ENCODE peak calls at places on chromosomes 4 and X, in ten cellular contexts. One of them, this sample, is unnamed.
A peak's percentile ranks its signal among the peaks of the same experiment; 100 is the strongest.

GRCh38 chr4:138790993-138791392 is 224.6 kb upstream of the NOCT start:
- DNase-seq in PC-9: no peak
- DNase-seq in mammary epithelial cell: no peak
- DNase-seq in psoas muscle: no peak
- DNase-seq in right lobe of liver: no peak
- DNase-seq in spleen: no peak
- DNase-seq in A549: no peak
- DNase-seq in left ventricle myocardium inferior: no peak
- DNase-seq in neural progenitor cell: no peak
- DNase-seq in endodermal cell: no peak
- DNase-seq in this sample: no peak

GRCh38 chr4:184362338-184362737 is 112.0 kb downstream of the IRF2 start:
- DNase-seq in PC-9: no peak
- DNase-seq in mammary epithelial cell: peak; percentile 39
- DNase-seq in psoas muscle: no peak
- DNase-seq in right lobe of liver: no peak
- DNase-seq in spleen: no peak
- DNase-seq in A549: no peak
- DNase-seq in left ventricle myocardium inferior: no peak
- DNase-seq in neural progenitor cell: no peak
- DNase-seq in endodermal cell: peak; percentile 5
- DNase-seq in this sample: no peak

GRCh38 chr4:14880805-14881204 is 121.5 kb upstream of the CPEB2 start:
- DNase-seq in PC-9: no peak
- DNase-seq in mammary epithelial cell: no peak
- DNase-seq in psoas muscle: no peak
- DNase-seq in right lobe of liver: no peak
- DNase-seq in spleen: no peak
- DNase-seq in A549: no peak
- DNase-seq in left ventricle myocardium inferior: no peak
- DNase-seq in neural progenitor cell: no peak
- DNase-seq in endodermal cell: no peak
- DNase-seq in this sample: no peak

GRCh38 chr4:184028571-184028996 is 123.5 kb downstream of the STOX2 start:
- DNase-seq in PC-9: peak; percentile 51
- DNase-seq in mammary epithelial cell: no peak
- DNase-seq in psoas muscle: no peak
- DNase-seq in right lobe of liver: no peak
- DNase-seq in spleen: peak; percentile 82
- DNase-seq in A549: no peak
- DNase-seq in left ventricle myocardium inferior: no peak
- DNase-seq in neural progenitor cell: no peak
- DNase-seq in endodermal cell: no peak
- DNase-seq in this sample: no peak

GRCh38 chrX:40895246-40895645 is 159.9 kb upstream of the MED14 start:
- DNase-seq in PC-9: no peak
- DNase-seq in mammary epithelial cell: no peak
- DNase-seq in psoas muscle: no peak
- DNase-seq in right lobe of liver: no peak
- DNase-seq in spleen: no peak
- DNase-seq in A549: no peak
- DNase-seq in left ventricle myocardium inferior: no peak
- DNase-seq in neural progenitor cell: no peak
- DNase-seq in endodermal cell: no peak
- DNase-seq in this sample: no peak

GRCh38 chrX:68723491-68724155 is 76.2 kb downstream of the STARD8 start:
- DNase-seq in PC-9: no peak
- DNase-seq in mammary epithelial cell: no peak
- DNase-seq in psoas muscle: no peak
- DNase-seq in right lobe of liver: peak; percentile 29
- DNase-seq in spleen: peak; percentile 63
- DNase-seq in A549: no peak
- DNase-seq in left ventricle myocardium inferior: no peak
- DNase-seq in neural progenitor cell: no peak
- DNase-seq in endodermal cell: no peak
- DNase-seq in this sample: no peak

GRCh38 chrX:18630956-18631355 is 41.0 kb downstream of the RS1 start:
- DNase-seq in PC-9: no peak
- DNase-seq in mammary epithelial cell: no peak
- DNase-seq in psoas muscle: no peak
- DNase-seq in right lobe of liver: no peak
- DNase-seq in spleen: no peak
- DNase-seq in A549: no peak
- DNase-seq in left ventricle myocardium inferior: no peak
- DNase-seq in neural progenitor cell: no peak
- DNase-seq in endodermal cell: no peak
- DNase-seq in this sample: no peak

GRCh38 chr4:59987289-59987688 is 1212.8 kb upstream of the ADGRL3 start:
- DNase-seq in PC-9: no peak
- DNase-seq in mammary epithelial cell: no peak
- DNase-seq in psoas muscle: no peak
- DNase-seq in right lobe of liver: no peak
- DNase-seq in spleen: no peak
- DNase-seq in A549: no peak
- DNase-seq in left ventricle myocardium inferior: no peak
- DNase-seq in neural progenitor cell: no peak
- DNase-seq in endodermal cell: no peak
- DNase-seq in this sample: no peak

GRCh38 chrX:5051831-5052491 is 1176.7 kb downstream of the NLGN4X start:
- DNase-seq in PC-9: peak; percentile 93
- DNase-seq in mammary epithelial cell: peak; percentile 82
- DNase-seq in psoas muscle: peak; percentile 29
- DNase-seq in right lobe of liver: peak; percentile 33
- DNase-seq in spleen: no peak
- DNase-seq in A549: peak; percentile 26
- DNase-seq in left ventricle myocardium inferior: peak; percentile 15
- DNase-seq in neural progenitor cell: no peak
- DNase-seq in endodermal cell: peak; percentile 43
- DNase-seq in this sample: no peak

GRCh38 chr4:98653890-98654867 is 4.2 kb downstream of the TSPAN5 start:
- DNase-seq in PC-9: peak; percentile 90
- DNase-seq in mammary epithelial cell: peak; percentile 80
- DNase-seq in psoas muscle: no peak
- DNase-seq in right lobe of liver: no peak
- DNase-seq in spleen: no peak
- DNase-seq in A549: peak; percentile 25
- DNase-seq in left ventricle myocardium inferior: no peak
- DNase-seq in neural progenitor cell: no peak
- DNase-seq in endodermal cell: no peak
- DNase-seq in this sample: no peak

GRCh38 chr4:16844796-16845586 is 53.5 kb downstream of the LDB2 start:
- DNase-seq in PC-9: no peak
- DNase-seq in mammary epithelial cell: no peak
- DNase-seq in psoas muscle: no peak
- DNase-seq in right lobe of liver: no peak
- DNase-seq in spleen: no peak
- DNase-seq in A549: no peak
- DNase-seq in left ventricle myocardium inferior: no peak
- DNase-seq in neural progenitor cell: peak; percentile 38
- DNase-seq in endodermal cell: peak; percentile 61
- DNase-seq in this sample: no peak

GRCh38 chr4:89305028-89305427 is 2.6 kb downstream of the GPRIN3 start:
- DNase-seq in PC-9: no peak
- DNase-seq in mammary epithelial cell: no peak
- DNase-seq in psoas muscle: no peak
- DNase-seq in right lobe of liver: no peak
- DNase-seq in spleen: no peak
- DNase-seq in A549: no peak
- DNase-seq in left ventricle myocardium inferior: no peak
- DNase-seq in neural progenitor cell: no peak
- DNase-seq in endodermal cell: no peak
- DNase-seq in this sample: peak; percentile 43

GRCh38 chr4:122958505-122958904 is 36.1 kb upstream of the NUDT6 start:
- DNase-seq in PC-9: no peak
- DNase-seq in mammary epithelial cell: no peak
- DNase-seq in psoas muscle: no peak
- DNase-seq in right lobe of liver: no peak
- DNase-seq in spleen: no peak
- DNase-seq in A549: no peak
- DNase-seq in left ventricle myocardium inferior: no peak
- DNase-seq in neural progenitor cell: no peak
- DNase-seq in endodermal cell: no peak
- DNase-seq in this sample: no peak

GRCh38 chrX:103631145-103631544 is 2.4 kb downstream of the TCEAL1 start:
- DNase-seq in PC-9: no peak
- DNase-seq in mammary epithelial cell: no peak
- DNase-seq in psoas muscle: no peak
- DNase-seq in right lobe of liver: no peak
- DNase-seq in spleen: no peak
- DNase-seq in A549: no peak
- DNase-seq in left ventricle myocardium inferior: no peak
- DNase-seq in neural progenitor cell: no peak
- DNase-seq in endodermal cell: no peak
- DNase-seq in this sample: no peak

GRCh38 chr4:42397256-42397634 is at the start of gene SHISA3:
- DNase-seq in PC-9: no peak
- DNase-seq in mammary epithelial cell: no peak
- DNase-seq in psoas muscle: peak; percentile 22
- DNase-seq in right lobe of liver: no peak
- DNase-seq in spleen: no peak
- DNase-seq in A549: peak; percentile 4
- DNase-seq in left ventricle myocardium inferior: peak; percentile 56
- DNase-seq in neural progenitor cell: peak; percentile 69
- DNase-seq in endodermal cell: peak; percentile 86
- DNase-seq in this sample: peak; percentile 32

GRCh38 chrX:49106930-49107329 is 16.6 kb downstream of the GPKOW start:
- DNase-seq in PC-9: no peak
- DNase-seq in mammary epithelial cell: no peak
- DNase-seq in psoas muscle: no peak
- DNase-seq in right lobe of liver: peak; percentile 50
- DNase-seq in spleen: no peak
- DNase-seq in A549: peak; percentile 26
- DNase-seq in left ventricle myocardium inferior: peak; percentile 14
- DNase-seq in neural progenitor cell: peak; percentile 47
- DNase-seq in endodermal cell: peak; percentile 59
- DNase-seq in this sample: peak; percentile 17

GRCh38 chr4:69881173-69881773 is 21.3 kb upstream of the SULT1E1 start:
- DNase-seq in PC-9: no peak
- DNase-seq in mammary epithelial cell: peak; percentile 27
- DNase-seq in psoas muscle: no peak
- DNase-seq in right lobe of liver: peak; percentile 52
- DNase-seq in spleen: no peak
- DNase-seq in A549: peak; percentile 7
- DNase-seq in left ventricle myocardium inferior: no peak
- DNase-seq in neural progenitor cell: peak; percentile 63
- DNase-seq in endodermal cell: no peak
- DNase-seq in this sample: no peak

GRCh38 chr4:17063870-17064269 is 165.4 kb upstream of the LDB2 start:
- DNase-seq in PC-9: no peak
- DNase-seq in mammary epithelial cell: no peak
- DNase-seq in psoas muscle: no peak
- DNase-seq in right lobe of liver: no peak
- DNase-seq in spleen: no peak
- DNase-seq in A549: no peak
- DNase-seq in left ventricle myocardium inferior: no peak
- DNase-seq in neural progenitor cell: no peak
- DNase-seq in endodermal cell: no peak
- DNase-seq in this sample: no peak

GRCh38 chr4:119059221-119059620 is 76.4 kb upstream of the MYOZ2 start:
- DNase-seq in PC-9: no peak
- DNase-seq in mammary epithelial cell: no peak
- DNase-seq in psoas muscle: no peak
- DNase-seq in right lobe of liver: no peak
- DNase-seq in spleen: no peak
- DNase-seq in A549: no peak
- DNase-seq in left ventricle myocardium inferior: no peak
- DNase-seq in neural progenitor cell: no peak
- DNase-seq in endodermal cell: no peak
- DNase-seq in this sample: no peak

GRCh38 chrX:113529425-113530013 is 688.9 kb upstream of the AMOT start:
- DNase-seq in PC-9: no peak
- DNase-seq in mammary epithelial cell: no peak
- DNase-seq in psoas muscle: no peak
- DNase-seq in right lobe of liver: no peak
- DNase-seq in spleen: no peak
- DNase-seq in A549: no peak
- DNase-seq in left ventricle myocardium inferior: no peak
- DNase-seq in neural progenitor cell: no peak
- DNase-seq in endodermal cell: no peak
- DNase-seq in this sample: no peak

GRCh38 chrX:124406294-124407013 is 60.1 kb downstream of the SH2D1A start:
- DNase-seq in PC-9: peak; percentile 91
- DNase-seq in mammary epithelial cell: peak; percentile 81
- DNase-seq in psoas muscle: no peak
- DNase-seq in right lobe of liver: peak; percentile 45
- DNase-seq in spleen: no peak
- DNase-seq in A549: peak; percentile 68
- DNase-seq in left ventricle myocardium inferior: no peak
- DNase-seq in neural progenitor cell: peak; percentile 60
- DNase-seq in endodermal cell: peak; percentile 69
- DNase-seq in this sample: no peak

GRCh38 chr4:77035153-77035552 is 40.6 kb downstream of the CCNI start:
- DNase-seq in PC-9: no peak
- DNase-seq in mammary epithelial cell: no peak
- DNase-seq in psoas muscle: no peak
- DNase-seq in right lobe of liver: no peak
- DNase-seq in spleen: no peak
- DNase-seq in A549: no peak
- DNase-seq in left ventricle myocardium inferior: no peak
- DNase-seq in neural progenitor cell: no peak
- DNase-seq in endodermal cell: no peak
- DNase-seq in this sample: no peak
- H3K4me1 ChIP-seq in PC-9: no peaks in the 10 kb centered on the region
- H3K4me1 ChIP-seq in mammary epithelial cell: peaks cover 27% of the 10 kb centered on the region
- H3K4me1 ChIP-seq in psoas muscle: no peaks in the 10 kb centered on the region
- H3K4me1 ChIP-seq in right lobe of liver: no peaks in the 10 kb centered on the region
- H3K4me1 ChIP-seq in spleen: peaks cover 5% of the 10 kb centered on the region
- H3K4me1 ChIP-seq in A549: peaks cover under 1% of the 10 kb centered on the region
- H3K4me1 ChIP-seq in left ventricle myocardium inferior: no peaks in the 10 kb centered on the region
- H3K4me1 ChIP-seq in neural progenitor cell: no peaks in the 10 kb centered on the region
- H3K4me1 ChIP-seq in endodermal cell: no peaks in the 10 kb centered on the region
- H3K4me1 ChIP-seq in this sample: no peaks in the 10 kb centered on the region

GRCh38 chr4:84028340-84028739 is 470.8 kb downstream of the NKX6-1 start:
- DNase-seq in PC-9: no peak
- DNase-seq in mammary epithelial cell: no peak
- DNase-seq in psoas muscle: no peak
- DNase-seq in right lobe of liver: no peak
- DNase-seq in spleen: no peak
- DNase-seq in A549: no peak
- DNase-seq in left ventricle myocardium inferior: no peak
- DNase-seq in neural progenitor cell: no peak
- DNase-seq in endodermal cell: peak; percentile 63
- DNase-seq in this sample: no peak
- TF ChIP-seq CTCF in PC-9: no peak
- TF ChIP-seq CTCF in mammary epithelial cell: no peak
- TF ChIP-seq CTCF in psoas muscle: no peak
- TF ChIP-seq CTCF in right lobe of liver: no peak
- TF ChIP-seq CTCF in spleen: no peak
- TF ChIP-seq CTCF in A549: no peak
- TF ChIP-seq CTCF in left ventricle myocardium inferior: no peak
- TF ChIP-seq CTCF in neural progenitor cell: no peak
- TF ChIP-seq CTCF in endodermal cell: peak; percentile 25
- TF ChIP-seq CTCF in this sample: no peak

GRCh38 chr4:8272472-8273428 is 3.2 kb downstream of the HTRA3 start:
- DNase-seq in PC-9: no peak
- DNase-seq in mammary epithelial cell: no peak
- DNase-seq in psoas muscle: no peak
- DNase-seq in right lobe of liver: no peak
- DNase-seq in spleen: peak; percentile 84
- DNase-seq in A549: no peak
- DNase-seq in left ventricle myocardium inferior: peak; percentile 63
- DNase-seq in neural progenitor cell: no peak
- DNase-seq in endodermal cell: no peak
- DNase-seq in this sample: no peak
- H3K4me1 ChIP-seq in PC-9: no peaks in the 10 kb centered on the region
- H3K4me1 ChIP-seq in mammary epithelial cell: peaks cover 5% of the 10 kb centered on the region
- H3K4me1 ChIP-seq in psoas muscle: peaks cover 51% of the 10 kb centered on the region
- H3K4me1 ChIP-seq in right lobe of liver: no peaks in the 10 kb centered on the region
- H3K4me1 ChIP-seq in spleen: peaks cover 11% of the 10 kb centered on the region
- H3K4me1 ChIP-seq in A549: peaks cover 19% of the 10 kb centered on the region
- H3K4me1 ChIP-seq in left ventricle myocardium inferior: peaks cover 94% of the 10 kb centered on the region
- H3K4me1 ChIP-seq in neural progenitor cell: peaks cover 12% of the 10 kb centered on the region
- H3K4me1 ChIP-seq in endodermal cell: no peaks in the 10 kb centered on the region
- H3K4me1 ChIP-seq in this sample: no peaks in the 10 kb centered on the region

GRCh38 chr4:86564795-86565194 is 29.3 kb upstream of the PTPN13 start:
- DNase-seq in PC-9: no peak
- DNase-seq in mammary epithelial cell: no peak
- DNase-seq in psoas muscle: no peak
- DNase-seq in right lobe of liver: no peak
- DNase-seq in spleen: no peak
- DNase-seq in A549: no peak
- DNase-seq in left ventricle myocardium inferior: no peak
- DNase-seq in neural progenitor cell: no peak
- DNase-seq in endodermal cell: no peak
- DNase-seq in this sample: no peak
- TF ChIP-seq CTCF in PC-9: no peak
- TF ChIP-seq CTCF in mammary epithelial cell: no peak
- TF ChIP-seq CTCF in psoas muscle: no peak
- TF ChIP-seq CTCF in right lobe of liver: no peak
- TF ChIP-seq CTCF in spleen: no peak
- TF ChIP-seq CTCF in A549: no peak
- TF ChIP-seq CTCF in left ventricle myocardium inferior: no peak
- TF ChIP-seq CTCF in neural progenitor cell: no peak
- TF ChIP-seq CTCF in endodermal cell: no peak
- TF ChIP-seq CTCF in this sample: no peak

This sample was measured in mucosa of descending colon.